ENCODE peak calls at places on chromosomes 2 and 18, in seven cellular contexts. J is NCI-H345; R is activated CD8-positive, alpha-beta memory T cell treated with anti-CD3 and anti-CD28 coated beads for 1 hour; P is nucleus accumbens; I is Daoy; Y is iris pigment epithelial cell; N is neural progenitor cell. B is an unnamed sample.
A peak's percentile ranks its signal among the peaks of the same experiment; 100 is the strongest.

GRCh38 chr2:18356676-18357075 is 203.8 kb downstream of the RDH14 start:
- DNase-seq in Y (peak; percentile 63), N (no peak), R (no peak), J (no peak), P (no peak), I (peak; percentile 25), B (peak; percentile 38)

GRCh38 chr2:199273043-199273647 is 184.6 kb downstream of the SATB2 start:
- DNase-seq in R (no peak), P (no peak), J (no peak), Y (peak; percentile 56), I (peak; percentile 15), N (no peak), B (no peak)

GRCh38 chr2:35708411-35708810 is 647.2 kb upstream of the CRIM1 start:
- DNase-seq in J (no peak), Y (peak; percentile 3), P (no peak), R (no peak), N (no peak), I (no peak), B (no peak)

GRCh38 chr2:152348388-152348787 is 13.4 kb downstream of the FMNL2 start:
- DNase-seq in P (no peak), N (no peak), I (peak; percentile 5), R (no peak), Y (peak; percentile 47), J (no peak), B (no peak)

GRCh38 chr2:165827219-165827920 is 33.3 kb upstream of the GALNT3 start:
- DNase-seq in N (no peak), J (no peak), R (no peak), P (no peak), Y (no peak), I (no peak), B (no peak)

GRCh38 chr2:6576312-6576711 is 289.4 kb downstream of the CMPK2 start:
- DNase-seq in J (no peak), Y (peak; percentile 64), N (no peak), R (no peak), P (no peak), I (no peak), B (no peak)

GRCh38 chr2:31440764-31441163 is 26.2 kb upstream of the XDH start:
- DNase-seq in J (no peak), P (no peak), R (no peak), Y (peak; percentile 54), I (peak; percentile 64), N (no peak), B (no peak)

GRCh38 chr2:8674420-8675009 is 7.3 kb upstream of the ID2 start:
- DNase-seq in J (no peak), R (no peak), I (no peak), N (no peak), P (no peak), Y (no peak), B (no peak)

GRCh38 chr18:57218281-57218680 is 71.4 kb downstream of the BOD1L2 start:
- DNase-seq in I (no peak), N (no peak), P (no peak), R (no peak), Y (no peak), J (no peak), B (no peak)

GRCh38 chr2:142104134-142104758 is 26.6 kb downstream of the LRP1B start:
- DNase-seq in J (peak; percentile 9), R (no peak), I (no peak), Y (no peak), P (no peak), N (no peak), B (no peak)

GRCh38 chr2:46885376-46885775 is 30.2 kb downstream of the MCFD2 start:
- DNase-seq in I (peak; percentile 26), Y (peak; percentile 42), P (no peak), N (no peak), J (no peak), R (no peak), B (no peak)

GRCh38 chr2:127641133-127641532 is 4.8 kb upstream of the GPR17 start:
- DNase-seq in N (no peak), R (no peak), P (no peak), Y (no peak), I (no peak), J (no peak), B (no peak)

GRCh38 chr2:181070119-181070833 is 89.9 kb downstream of the UBE2E3 start:
- DNase-seq in R (no peak), Y (peak; percentile 76), I (peak; percentile 21), P (no peak), J (no peak), N (no peak), B (peak; percentile 76)

GRCh38 chr2:241852116-241852980 is 6.3 kb downstream of the PDCD1 start:
- DNase-seq in R (no peak), J (no peak), Y (no peak), I (no peak), P (no peak), N (no peak), B (no peak)

GRCh38 chr2:159290289-159290907 is 3.9 kb upstream of the WDSUB1 start:
- DNase-seq in R (no peak), P (no peak), J (peak; percentile 30), I (peak; percentile 52), N (no peak), Y (peak; percentile 92), B (peak; percentile 27)

GRCh38 chr2:238425979-238426567 is 654 bp upstream of the ASB1 start:
- DNase-seq in P (no peak), J (peak; percentile 81), I (peak; percentile 95), Y (peak; percentile 83), R (no peak), N (peak; percentile 84), B (peak; percentile 65)

GRCh38 chr2:185990861-185991525 is 252.4 kb downstream of the FSIP2 start:
- DNase-seq in Y (no peak), N (no peak), R (no peak), J (no peak), I (peak; percentile 6), P (no peak), B (no peak)

GRCh38 chr2:25582079-25582830 is 91.1 kb downstream of the DTNB start:
- DNase-seq in N (no peak), I (no peak), P (no peak), R (no peak), J (no peak), Y (no peak), B (no peak)

GRCh38 chr2:102895386-102895785 is 133.6 kb downstream of the TMEM182 start:
- DNase-seq in I (no peak), J (no peak), P (no peak), Y (no peak), N (no peak), R (no peak), B (no peak)

GRCh38 chr2:113391073-113391472 is 46.4 kb upstream of the ZNG1B start:
- DNase-seq in J (no peak), P (no peak), Y (no peak), R (no peak), N (no peak), I (no peak), B (no peak)

GRCh38 chr18:13871701-13872100 is 43.6 kb downstream of the MC2R start:
- DNase-seq in P (no peak), Y (no peak), N (no peak), R (no peak), J (no peak), I (no peak), B (no peak)

GRCh38 chr2:85611217-85611704 is 605 bp downstream of the C2orf68 start:
- DNase-seq in N (no peak), Y (no peak), I (no peak), R (no peak), P (no peak), J (no peak), B (no peak)

GRCh38 chr2:217147751-217148318 is 288.0 kb upstream of the TNP1 start:
- DNase-seq in R (no peak), Y (peak; percentile 88), P (no peak), J (no peak), I (no peak), N (no peak), B (no peak)

GRCh38 chr2:127675335-127676261 is at the start of gene LIMS2:
- DNase-seq in N (peak; percentile 70), R (no peak), Y (no peak), J (no peak), P (no peak), I (peak; percentile 41), B (peak; percentile 65)

GRCh38 chr2:111618953-111619902 is 264.8 kb downstream of the ANAPC1 start:
- DNase-seq in P (no peak), I (no peak), Y (no peak), N (peak; percentile 17), R (no peak), J (no peak), B (peak; percentile 45)